ENCODE peak calls at places on chromosomes 2 and 18, in five cellular contexts. Z is gastroesophageal sphincter; R is stimulated activated naive CD8-positive, alpha-beta T cell treated with anti-CD3 and anti-CD28 coated beads, Interleukin-15, Interleukin-2, amounts not matched to agents 100 U/mL and 50 U/mL, for 24 hours; Y is activated CD8-positive, alpha-beta T cell treated with anti-CD3 and anti-CD28 coated beads for 36 hours; M is T-cell. A is an unnamed sample.

GRCh38 chr2:3147641-3148530 is 229.7 kb downstream of the EIPR1 start:
- ATAC-seq in Z (no peak), Y (no peak), R (no peak), M (no peak), A (no peak)

GRCh38 chr2:54386993-54387590 is 69.0 kb upstream of the SPTBN1 start:
- ATAC-seq in R (no peak), M (no peak), Z (peak), Y (no peak), A (no peak)

GRCh38 chr18:53950545-53950944 is 273.9 kb downstream of the MBD2 start:
- ATAC-seq in Y (no peak), Z (no peak), R (no peak), M (no peak), A (no peak)

GRCh38 chr2:37573818-37574388 is 97.5 kb downstream of the CDC42EP3 start:
- ATAC-seq in Z (no peak), R (no peak), Y (no peak), M (no peak), A (peak)

GRCh38 chr2:61371027-61371426 is 99.9 kb downstream of the USP34 start:
- ATAC-seq in M (no peak), Z (no peak), R (peak), Y (peak), A (no peak)

GRCh38 chr2:239150125-239151011 is 250.5 kb downstream of the HDAC4 start:
- ATAC-seq in R (no peak), Y (peak), Z (no peak), M (peak), A (no peak)

GRCh38 chr2:52934354-52934898 is 833.2 kb upstream of the CHAC2 start:
- ATAC-seq in Z (no peak), Y (no peak), R (no peak), M (no peak), A (no peak)

GRCh38 chr2:224532931-224533330 is 52.2 kb downstream of the CUL3 start:
- ATAC-seq in R (no peak), Y (no peak), M (no peak), Z (no peak), A (no peak)

GRCh38 chr2:145744541-145745386 is 1224.8 kb upstream of the ZEB2 start:
- ATAC-seq in R (peak), Y (peak), Z (no peak), M (no peak), A (peak)

GRCh38 chr2:44572196-44572900 is 210.6 kb downstream of the CAMKMT start:
- ATAC-seq in Y (peak), M (no peak), R (peak), Z (no peak), A (peak)

GRCh38 chr2:75021672-75022071 is 63.2 kb downstream of the POLE4 start:
- ATAC-seq in M (no peak), R (no peak), Y (no peak), Z (no peak), A (no peak)

GRCh38 chr2:124880995-124881394 is 855.9 kb downstream of the CNTNAP5 start:
- ATAC-seq in Y (no peak), Z (no peak), R (no peak), M (no peak), A (no peak)

GRCh38 chr18:37544713-37545112 is 20.9 kb downstream of the CELF4 start:
- ATAC-seq in Z (no peak), M (no peak), Y (no peak), R (no peak), A (no peak)

GRCh38 chr2:153939124-153939796 is 67.5 kb downstream of the GALNT13 start:
- ATAC-seq in Y (no peak), M (no peak), R (no peak), Z (no peak), A (no peak)

GRCh38 chr18:11819938-11820337 is 31.3 kb upstream of the CHMP1B start:
- ATAC-seq in Z (no peak), Y (no peak), M (no peak), R (no peak), A (no peak)

GRCh38 chr18:46429130-46429529 is 227.9 kb downstream of the LOXHD1 start:
- ATAC-seq in M (no peak), R (no peak), Y (no peak), Z (no peak), A (no peak)

GRCh38 chr18:59864446-59864764 is 35.4 kb upstream of the PMAIP1 start:
- ATAC-seq in R (no peak), Y (no peak), M (no peak), Z (no peak), A (no peak)

GRCh38 chr18:36284268-36284667 is 13.2 kb upstream of the FHOD3 start:
- ATAC-seq in Y (no peak), Z (no peak), M (no peak), R (no peak), A (no peak)

GRCh38 chr2:240431663-240432424 is 3.6 kb upstream of the GPC1 start:
- ATAC-seq in R (no peak), Y (no peak), Z (no peak), M (no peak), A (no peak)

GRCh38 chr2:45260946-45261345 is 251.7 kb upstream of the SIX2 start:
- ATAC-seq in Z (no peak), R (no peak), Y (no peak), M (no peak), A (no peak)

GRCh38 chr18:34543940-34544339 is 166.2 kb upstream of the DTNA start:
- ATAC-seq in Z (no peak), M (no peak), Y (no peak), R (no peak), A (no peak)

GRCh38 chr18:44602845-44603244 is 77.8 kb upstream of the SETBP1 start:
- ATAC-seq in R (no peak), Y (no peak), M (no peak), Z (no peak), A (peak)

GRCh38 chr18:47986724-47987455 is 56.4 kb upstream of the SMAD2 start:
- ATAC-seq in Y (no peak), Z (no peak), R (no peak), M (no peak), A (peak)

GRCh38 chr2:203751886-203752285 is 45.4 kb downstream of the CD28 start:
- ATAC-seq in R (no peak), M (no peak), Y (no peak), Z (no peak), A (no peak)

GRCh38 chr18:12271376-12272235 is 17.4 kb downstream of the CIDEA start:
- ATAC-seq in Y (peak), Z (peak), M (peak), R (peak), A (peak)

GRCh38 chr2:14016289-14016955 is 616.1 kb upstream of the LRATD1 start:
- ATAC-seq in R (no peak), Z (peak), M (no peak), Y (no peak), A (no peak)

GRCh38 chr2:218826791-218827190 is 4.8 kb downstream of the PRKAG3 start:
- ATAC-seq in R (no peak), Y (no peak), M (no peak), Z (no peak), A (no peak)

GRCh38 chr2:181468313-181468712 is 11.1 kb downstream of the ITGA4 start:
- ATAC-seq in R (no peak), Z (no peak), Y (peak), M (no peak), A (no peak)

GRCh38 chr2:229273384-229274338 is 2.6 kb upstream of the PID1 start:
- ATAC-seq in M (no peak), Z (peak), Y (no peak), R (no peak), A (no peak)